ENCODE peak calls at places on chromosome 21, in nine cellular contexts. O, X, E, U, K, Z, N, V and F are unnamed samples.

GRCh38 chr21:36560933-36561575 is 81.1 kb upstream of the CLDN14 start:
- DNase-seq in V (no peak), K (no peak), N (no peak), O (no peak), E (no peak), X (no peak), Z (no peak), U (no peak), F (no peak)

GRCh38 chr21:15174923-15175322 is 110.1 kb upstream of the NRIP1 start:
- DNase-seq in O (no peak), N (no peak), E (no peak), V (no peak), Z (no peak), X (no peak), U (no peak), K (no peak), F (no peak)

GRCh38 chr21:38950388-38951094 is 144.8 kb downstream of the ETS2 start:
- DNase-seq in V (no peak), E (no peak), K (no peak), O (no peak), N (no peak), Z (no peak), X (no peak), U (peak), F (no peak)

GRCh38 chr21:42160111-42160949 is 58.6 kb upstream of the ABCG1 start:
- DNase-seq in X (no peak), E (no peak), K (no peak), V (no peak), O (no peak), Z (no peak), N (no peak), U (no peak), F (no peak)

GRCh38 chr21:29719561-29719960 is 220.2 kb downstream of the GRIK1 start:
- DNase-seq in N (no peak), K (no peak), O (no peak), U (no peak), Z (no peak), V (no peak), E (no peak), X (no peak), F (no peak)

GRCh38 chr21:14686466-14687276 is 140.6 kb upstream of the SAMSN1 start:
- DNase-seq in X (no peak), K (no peak), N (no peak), O (no peak), E (no peak), U (no peak), V (no peak), Z (no peak), F (no peak)

GRCh38 chr21:42799516-42799915 is 79.8 kb downstream of the WDR4 start:
- DNase-seq in X (no peak), V (no peak), E (no peak), Z (no peak), O (no peak), U (peak), N (no peak), K (no peak), F (no peak)

GRCh38 chr21:46622226-46622625 is 13.2 kb upstream of the PRMT2 start:
- DNase-seq in Z (peak), N (no peak), V (no peak), E (no peak), U (no peak), X (peak), K (no peak), O (peak), F (peak)

GRCh38 chr21:21612446-21612845 is 614.2 kb downstream of the NCAM2 start:
- DNase-seq in O (no peak), X (no peak), V (no peak), E (no peak), N (no peak), K (no peak), Z (no peak), U (peak), F (no peak)

GRCh38 chr21:46421756-46422555 is 36.7 kb upstream of the DIP2A start:
- DNase-seq in V (no peak), X (no peak), O (no peak), K (no peak), U (no peak), Z (no peak), N (no peak), E (no peak), F (no peak)

GRCh38 chr21:41727784-41728763 is 38.8 kb downstream of the RIPK4 start:
- DNase-seq in X (no peak), N (no peak), Z (no peak), E (no peak), O (no peak), K (no peak), U (no peak), V (no peak), F (no peak)

GRCh38 chr21:41600961-41601572 is 93.1 kb upstream of the TMPRSS2 start:
- DNase-seq in Z (no peak), N (no peak), O (no peak), E (no peak), U (no peak), V (no peak), X (no peak), K (no peak), F (no peak)

GRCh38 chr21:36030581-36031189 is 29.6 kb downstream of the SETD4 start:
- DNase-seq in K (no peak), U (no peak), E (no peak), V (no peak), N (no peak), O (no peak), X (no peak), Z (no peak), F (no peak)

GRCh38 chr21:34956416-34957316 is 92.4 kb downstream of the RUNX1 start:
- DNase-seq in N (no peak), O (no peak), K (no peak), E (no peak), U (no peak), V (no peak), Z (no peak), X (no peak), F (no peak)

GRCh38 chr21:15063081-15063820 is 1.5 kb downstream of the NRIP1 start:
- DNase-seq in V (no peak), K (no peak), N (no peak), Z (no peak), X (no peak), U (peak), E (peak), O (no peak), F (no peak)